ENCODE peak calls at places on chromosomes 16 and 17, in eight cellular contexts. H, B, O, Y, Z, M, E and U are unnamed samples. For H3K4me1, the result is how much of the 10 kb centered on the place peaks cover.

GRCh38 chr16:86133847-86134375 is 234.9 kb downstream of the IRF8 start:
- DNase-seq in H (no peak), B (no peak), O (no peak), Y (no peak), Z (no peak), M (no peak), E (peak), U (no peak)

GRCh38 chr16:50642349-50642748 is 38.8 kb downstream of the SNX20 start:
- DNase-seq in H (no peak), B (no peak), O (no peak), Y (no peak), Z (no peak), M (no peak), E (no peak), U (no peak)

GRCh38 chr17:40564195-40564882 is 933 bp downstream of the CCR7 start:
- DNase-seq in H (no peak), B (no peak), O (no peak), Y (no peak), Z (no peak), M (peak), E (peak), U (no peak)

GRCh38 chr17:65071861-65072260 is 15.3 kb upstream of the GNA13 start:
- DNase-seq in H (peak), B (no peak), O (no peak), Y (no peak), Z (no peak), M (no peak), E (no peak), U (no peak)

GRCh38 chr17:35460354-35460851 is 11.8 kb upstream of the SLFN13 start:
- DNase-seq in H (peak), B (peak), O (peak), Y (peak), Z (peak), M (peak), E (no peak), U (peak)

GRCh38 chr17:9151091-9151490 is 129.8 kb downstream of the NTN1 start:
- DNase-seq in H (no peak), B (no peak), O (no peak), Y (no peak), Z (no peak), M (no peak), E (no peak), U (no peak)

GRCh38 chr17:57593739-57594462 is 151.2 kb downstream of the CCDC182 start:
- DNase-seq in H (no peak), B (no peak), O (no peak), Y (no peak), Z (peak), M (no peak), E (no peak), U (no peak)

GRCh38 chr17:29742210-29742513 is 119.5 kb upstream of the CORO6 start:
- DNase-seq in H (no peak), B (no peak), O (no peak), Y (no peak), Z (no peak), M (no peak), E (no peak), U (no peak)

GRCh38 chr17:11487469-11487868 is 110.8 kb upstream of the DNAH9 start:
- DNase-seq in H (no peak), B (no peak), O (no peak), Y (no peak), Z (no peak), M (no peak), E (no peak), U (no peak)

GRCh38 chr17:30854146-30854545 is 22.4 kb downstream of the ATAD5 start:
- DNase-seq in H (no peak), B (no peak), O (no peak), Y (no peak), Z (no peak), M (no peak), E (no peak), U (no peak)

GRCh38 chr17:48427598-48427997 is 2.4 kb downstream of the SKAP1 start:
- DNase-seq in H (no peak), B (no peak), O (no peak), Y (peak), Z (no peak), M (no peak), E (no peak), U (no peak)

GRCh38 chr17:73646409-73647305 is 2.4 kb upstream of the SDK2 start:
- DNase-seq in H (peak), B (no peak), O (no peak), Y (no peak), Z (no peak), M (peak), E (no peak), U (no peak)

GRCh38 chr17:58335779-58336455 is 7.3 kb upstream of the TSPOAP1 start:
- DNase-seq in H (no peak), B (no peak), O (no peak), Y (peak), Z (peak), M (peak), E (peak), U (no peak)

GRCh38 chr17:38728290-38728831 is 1.8 kb upstream of the CISD3 start:
- DNase-seq in H (no peak), B (no peak), O (no peak), Y (peak), Z (no peak), M (no peak), E (no peak), U (no peak)

GRCh38 chr17:36773039-36773438 is 164.2 kb upstream of the LHX1 start:
- DNase-seq in H (no peak), B (no peak), O (no peak), Y (no peak), Z (no peak), M (no peak), E (no peak), U (no peak)

DNA sequence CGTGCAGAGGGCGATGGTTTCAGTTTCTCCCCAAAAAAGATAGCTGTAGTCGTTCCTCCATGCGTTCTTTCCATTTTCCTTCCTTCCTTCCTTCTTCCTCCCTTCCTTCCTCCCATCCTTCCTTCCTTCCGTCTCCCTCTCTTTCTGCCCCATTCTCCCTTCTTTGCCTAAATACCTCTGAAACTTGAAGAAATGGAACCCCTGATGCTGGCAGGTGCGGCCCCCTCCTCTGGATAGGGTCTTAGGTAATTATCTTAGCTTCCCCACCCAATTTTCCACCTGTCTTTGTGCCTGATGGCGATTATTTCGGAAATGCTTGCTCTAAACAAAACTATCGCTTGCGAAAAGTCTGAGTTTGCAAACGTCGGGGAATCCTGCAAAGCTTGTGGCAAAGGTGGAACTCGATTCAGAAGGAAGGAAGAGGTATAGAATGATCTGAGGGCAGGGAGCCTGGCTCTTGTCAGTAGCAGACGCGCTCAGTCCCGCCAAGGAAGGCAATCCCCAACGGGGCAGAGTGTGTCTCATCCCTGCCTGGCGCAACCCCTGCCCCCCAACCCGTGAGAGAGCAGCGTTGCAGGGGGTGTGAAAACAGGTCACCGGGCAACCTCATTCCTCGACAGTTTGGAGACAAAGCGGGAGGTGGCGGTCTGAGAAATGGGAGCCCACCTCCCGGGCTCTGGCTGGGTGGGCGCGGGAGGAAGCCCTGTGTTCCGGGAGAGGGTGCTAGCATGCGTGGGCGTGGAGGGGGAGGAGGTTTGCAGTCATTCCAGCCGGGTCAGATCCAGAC is 2.9 kb upstream of the CBX8 start:
- DNase-seq in H (no peak), B (no peak), O (no peak), Y (no peak), Z (no peak), M (no peak), E (no peak), U (no peak)
- H3K4me1 ChIP-seq in H (under half), B (half or more), O (under half), Y (under half), Z (under half), M (half or more), E (half or more), U (half or more)

GRCh38 chr16:87789437-87790277 is 23.9 kb upstream of the KLHDC4 start:
- DNase-seq in H (peak), B (no peak), O (no peak), Y (no peak), Z (peak), M (peak), E (no peak), U (no peak)
- TF ChIP-seq POLR2A in H (peak), B (no peak), O (no peak), Y (no peak), Z (no peak), M (no peak), E (no peak), U (no peak)

GRCh38 chr17:82237746-82238561 is 9.1 kb downstream of the SLC16A3 start:
- DNase-seq in H (no peak), B (peak), O (no peak), Y (no peak), Z (no peak), M (no peak), E (peak), U (no peak)
- H3K4me1 ChIP-seq in H (half or more), B (half or more), O (half or more), Y (under half), Z (under half), M (half or more), E (half or more), U (half or more)

DNA sequence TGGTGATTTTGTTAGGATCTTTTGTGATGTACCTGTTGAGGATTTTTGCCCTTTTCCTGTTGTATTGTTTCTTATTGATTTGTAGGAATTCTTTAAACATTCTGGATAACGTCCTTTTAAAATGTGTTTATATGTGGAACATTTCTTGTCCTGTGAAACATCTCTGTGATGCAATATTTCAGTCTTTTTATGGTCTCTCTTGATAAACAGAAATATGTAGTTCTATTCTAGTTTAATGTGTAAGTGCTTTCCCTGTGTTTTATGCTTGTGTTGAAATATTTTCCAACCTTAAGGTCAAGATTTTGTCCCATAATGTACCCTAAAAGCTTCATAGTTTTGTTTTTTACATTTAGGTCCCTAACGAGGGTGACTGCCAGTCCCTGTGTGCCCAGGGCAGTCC is 44.0 kb downstream of the RPTOR start:
- DNase-seq in H (no peak), B (no peak), O (no peak), Y (no peak), Z (no peak), M (no peak), E (no peak), U (no peak)
- TF ChIP-seq POLR2A in H (no peak), B (no peak), O (no peak), Y (no peak), Z (no peak), M (no peak), E (no peak), U (no peak)

GRCh38 chr16:65958096-65958495 is 408.4 kb upstream of the CDH5 start:
- DNase-seq in H (no peak), B (no peak), O (no peak), Y (no peak), Z (no peak), M (no peak), E (no peak), U (no peak)
- H3K4me1 ChIP-seq in H (under half), B (under half), O (under half), Y (under half), Z (under half), M (under half), E (under half), U (under half)

GRCh38 chr16:89890200-89890599 is 16.8 kb downstream of the TCF25 start:
- DNase-seq in H (no peak), B (no peak), O (no peak), Y (no peak), Z (no peak), M (no peak), E (no peak), U (no peak)
- TF ChIP-seq POLR2A in H (no peak), B (no peak), O (no peak), Y (no peak), Z (no peak), M (no peak), E (no peak), U (no peak)

GRCh38 chr16:85128079-85128837 is 16.0 kb upstream of the CIBAR2 start:
- DNase-seq in H (no peak), B (no peak), O (no peak), Y (no peak), Z (no peak), M (no peak), E (no peak), U (no peak)
- H3K4me1 ChIP-seq in H (under half), B (under half), O (under half), Y (under half), Z (under half), M (under half), E (under half), U (under half)

DNA sequence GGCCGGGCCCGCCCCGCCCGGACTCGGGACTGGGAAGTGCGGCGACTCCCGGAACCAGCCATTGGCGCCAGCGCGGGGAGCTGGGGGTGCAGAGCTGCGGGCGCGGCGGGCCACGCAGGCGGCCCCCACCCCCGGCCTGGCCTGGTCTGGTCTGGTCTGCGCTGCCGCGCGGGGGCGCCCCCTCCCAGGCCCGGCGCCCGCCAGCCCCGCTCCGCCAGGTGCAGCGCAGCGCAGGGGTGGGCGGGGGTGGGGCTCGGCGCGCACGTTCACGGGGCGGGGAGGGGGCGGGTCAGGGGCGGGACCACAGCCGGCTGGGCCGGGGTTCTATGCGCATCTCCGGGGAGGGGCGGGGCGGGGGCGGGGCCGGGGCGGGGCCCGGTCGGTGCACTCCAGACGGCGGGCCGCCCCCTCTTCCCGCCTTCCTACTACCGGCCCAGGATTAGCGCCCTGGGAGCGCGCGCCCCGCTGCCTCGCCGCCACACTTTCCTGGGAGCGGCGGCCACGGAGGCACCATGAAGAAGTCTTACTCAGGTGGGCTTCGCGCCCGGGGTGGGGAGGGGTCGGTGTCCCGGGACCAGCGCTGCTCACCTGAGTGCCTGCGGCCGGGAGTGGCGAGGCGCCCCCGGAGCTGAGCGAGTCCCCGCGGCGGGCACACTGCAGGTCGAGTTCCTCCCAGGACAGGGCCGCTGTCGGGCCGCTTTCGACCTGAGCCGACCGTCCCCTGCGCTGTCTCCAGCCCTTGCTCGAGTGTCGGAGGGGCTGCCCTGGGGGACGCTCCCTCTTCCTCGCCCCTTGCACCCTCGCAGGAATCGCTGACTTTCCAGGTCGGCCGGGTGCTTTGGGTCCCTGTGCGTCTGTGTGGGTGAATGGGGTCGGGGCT is 140.5 kb downstream of the SEC14L1 start:
- DNase-seq in H (peak), B (peak), O (peak), Y (peak), Z (peak), M (peak), E (no peak), U (peak)
- TF ChIP-seq POLR2A in H (peak), B (no peak), O (peak), Y (peak), Z (no peak), M (no peak), E (no peak), U (peak)

DNA sequence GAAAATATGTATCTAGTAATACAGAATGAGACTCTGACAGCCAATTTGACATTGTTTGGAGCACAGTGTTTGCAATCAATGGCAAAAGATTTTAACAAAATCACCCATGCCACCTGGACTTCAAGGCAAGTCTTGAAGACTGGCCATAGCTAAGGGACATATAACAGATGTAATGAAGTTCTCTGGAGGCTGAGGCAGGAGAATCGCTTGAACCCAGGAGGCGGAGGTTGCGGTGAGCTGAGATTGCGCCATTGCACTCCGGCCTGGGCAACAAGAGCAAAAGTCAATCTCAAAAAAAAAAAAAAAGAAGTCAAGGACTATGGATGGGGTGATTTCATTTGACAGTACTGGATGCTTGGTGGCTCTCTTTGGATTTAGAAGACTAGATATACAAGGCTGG is 5.6 kb upstream of the BPTF start:
- DNase-seq in H (no peak), B (no peak), O (no peak), Y (no peak), Z (no peak), M (no peak), E (no peak), U (no peak)
- H3K4me1 ChIP-seq in H (under half), B (under half), O (under half), Y (under half), Z (under half), M (under half), E (under half), U (under half)